ENCODE peak calls at places on chromosomes 6 and 20, in seven cellular contexts. One of them, this sample, is unnamed.
A peak's percentile ranks its signal among the peaks of the same experiment; 100 is the strongest.

GRCh38 chr20:1900321-1900791 is 5.1 kb downstream of the SIRPA start:
- DNase-seq in MM.1S: peak; percentile 48
- DNase-seq in neural progenitor cell: peak; percentile 84
- DNase-seq in transverse colon: peak; percentile 33
- DNase-seq in left ventricle myocardium inferior: peak; percentile 30
- DNase-seq in cardiac fibroblast: peak; percentile 84
- DNase-seq in coronary artery: no peak
- DNase-seq in this sample: no peak

GRCh38 chr6:62283828-62284411 is 2.1 kb downstream of the KHDRBS2 start:
- DNase-seq in cardiac fibroblast: peak; percentile 22
- DNase-seq in left ventricle myocardium inferior: no peak
- DNase-seq in coronary artery: no peak
- DNase-seq in MM.1S: peak; percentile 36
- DNase-seq in neural progenitor cell: peak; percentile 50
- DNase-seq in transverse colon: no peak
- DNase-seq in this sample: no peak

GRCh38 chr20:63826753-63827152 is 4.3 kb downstream of the ZBTB46 start:
- DNase-seq in neural progenitor cell: no peak
- DNase-seq in coronary artery: no peak
- DNase-seq in MM.1S: no peak
- DNase-seq in left ventricle myocardium inferior: no peak
- DNase-seq in transverse colon: no peak
- DNase-seq in cardiac fibroblast: no peak
- DNase-seq in this sample: no peak

GRCh38 chr6:8047466-8048292 is 16.5 kb downstream of the BLOC1S5 start:
- DNase-seq in MM.1S: no peak
- DNase-seq in coronary artery: no peak
- DNase-seq in left ventricle myocardium inferior: no peak
- DNase-seq in neural progenitor cell: peak; percentile 46
- DNase-seq in transverse colon: no peak
- DNase-seq in cardiac fibroblast: peak; percentile 49
- DNase-seq in this sample: no peak

GRCh38 chr20:10427060-10427692 is 6.8 kb downstream of the MKKS start:
- DNase-seq in coronary artery: no peak
- DNase-seq in MM.1S: peak; percentile 57
- DNase-seq in cardiac fibroblast: peak; percentile 84
- DNase-seq in left ventricle myocardium inferior: peak; percentile 49
- DNase-seq in transverse colon: peak; percentile 41
- DNase-seq in neural progenitor cell: peak; percentile 61
- DNase-seq in this sample: no peak

GRCh38 chr6:44339763-44340625 is 2.5 kb upstream of the SPATS1 start:
- DNase-seq in MM.1S: no peak
- DNase-seq in transverse colon: no peak
- DNase-seq in cardiac fibroblast: no peak
- DNase-seq in neural progenitor cell: no peak
- DNase-seq in left ventricle myocardium inferior: no peak
- DNase-seq in coronary artery: no peak
- DNase-seq in this sample: no peak

GRCh38 chr20:1887321-1887720 is 7.9 kb upstream of the SIRPA start:
- DNase-seq in coronary artery: no peak
- DNase-seq in MM.1S: no peak
- DNase-seq in cardiac fibroblast: no peak
- DNase-seq in neural progenitor cell: no peak
- DNase-seq in left ventricle myocardium inferior: no peak
- DNase-seq in transverse colon: no peak
- DNase-seq in this sample: no peak

GRCh38 chr20:41001497-41001896 is 27.1 kb upstream of the TOP1 start:
- DNase-seq in coronary artery: no peak
- DNase-seq in left ventricle myocardium inferior: no peak
- DNase-seq in neural progenitor cell: no peak
- DNase-seq in MM.1S: no peak
- DNase-seq in cardiac fibroblast: peak; percentile 38
- DNase-seq in transverse colon: no peak
- DNase-seq in this sample: no peak

GRCh38 chr6:82086944-82087343 is 160.6 kb downstream of the IBTK start:
- DNase-seq in MM.1S: no peak
- DNase-seq in left ventricle myocardium inferior: no peak
- DNase-seq in cardiac fibroblast: no peak
- DNase-seq in transverse colon: no peak
- DNase-seq in neural progenitor cell: no peak
- DNase-seq in coronary artery: no peak
- DNase-seq in this sample: no peak

GRCh38 chr6:3808759-3809514 is 40.2 kb upstream of the FAM50B start:
- DNase-seq in MM.1S: no peak
- DNase-seq in neural progenitor cell: no peak
- DNase-seq in transverse colon: peak; percentile 22
- DNase-seq in cardiac fibroblast: peak; percentile 89
- DNase-seq in coronary artery: peak; percentile 88
- DNase-seq in left ventricle myocardium inferior: peak; percentile 44
- DNase-seq in this sample: no peak

GRCh38 chr6:33161354-33162320 is 30.6 kb downstream of the COL11A2 start:
- DNase-seq in cardiac fibroblast: peak; percentile 66
- DNase-seq in left ventricle myocardium inferior: peak; percentile 85
- DNase-seq in transverse colon: peak; percentile 85
- DNase-seq in MM.1S: peak; percentile 65
- DNase-seq in coronary artery: peak; percentile 88
- DNase-seq in neural progenitor cell: peak; percentile 80
- DNase-seq in this sample: peak; percentile 79

GRCh38 chr6:140985679-140986275 is 1146.9 kb upstream of the GJE1 start:
- DNase-seq in transverse colon: no peak
- DNase-seq in neural progenitor cell: no peak
- DNase-seq in coronary artery: no peak
- DNase-seq in left ventricle myocardium inferior: no peak
- DNase-seq in cardiac fibroblast: peak; percentile 7
- DNase-seq in MM.1S: no peak
- DNase-seq in this sample: no peak

GRCh38 chr6:141199074-141199473 is 933.7 kb upstream of the GJE1 start:
- DNase-seq in MM.1S: peak; percentile 14
- DNase-seq in left ventricle myocardium inferior: no peak
- DNase-seq in coronary artery: no peak
- DNase-seq in cardiac fibroblast: peak; percentile 32
- DNase-seq in neural progenitor cell: peak; percentile 7
- DNase-seq in transverse colon: no peak
- DNase-seq in this sample: no peak

GRCh38 chr6:30556714-30556963 is 350 bp upstream of the GNL1 start:
- DNase-seq in cardiac fibroblast: no peak
- DNase-seq in transverse colon: peak; percentile 91
- DNase-seq in left ventricle myocardium inferior: peak; percentile 88
- DNase-seq in MM.1S: peak; percentile 96
- DNase-seq in neural progenitor cell: peak; percentile 95
- DNase-seq in coronary artery: peak; percentile 93
- DNase-seq in this sample: no peak

GRCh38 chr20:36820073-36820472 is 46.5 kb upstream of the DSN1 start:
- DNase-seq in coronary artery: no peak
- DNase-seq in MM.1S: no peak
- DNase-seq in cardiac fibroblast: no peak
- DNase-seq in left ventricle myocardium inferior: no peak
- DNase-seq in neural progenitor cell: no peak
- DNase-seq in transverse colon: no peak
- DNase-seq in this sample: no peak

GRCh38 chr20:11919046-11919445 is 1.4 kb downstream of the BTBD3 start:
- DNase-seq in cardiac fibroblast: peak; percentile 51
- DNase-seq in coronary artery: no peak
- DNase-seq in transverse colon: no peak
- DNase-seq in MM.1S: peak; percentile 83
- DNase-seq in left ventricle myocardium inferior: peak; percentile 38
- DNase-seq in neural progenitor cell: peak; percentile 8
- DNase-seq in this sample: no peak

GRCh38 chr20:63876489-63877036 is 11.5 kb downstream of the TPD52L2 start:
- DNase-seq in left ventricle myocardium inferior: no peak
- DNase-seq in transverse colon: no peak
- DNase-seq in cardiac fibroblast: no peak
- DNase-seq in neural progenitor cell: no peak
- DNase-seq in MM.1S: no peak
- DNase-seq in coronary artery: no peak
- DNase-seq in this sample: no peak

GRCh38 chr20:52926505-52926904 is 45.7 kb upstream of the TSHZ2 start:
- DNase-seq in neural progenitor cell: no peak
- DNase-seq in left ventricle myocardium inferior: no peak
- DNase-seq in transverse colon: no peak
- DNase-seq in cardiac fibroblast: no peak
- DNase-seq in coronary artery: no peak
- DNase-seq in MM.1S: no peak
- DNase-seq in this sample: no peak

GRCh38 chr20:62761759-62762131 is 34.5 kb upstream of the MRGBP start:
- DNase-seq in MM.1S: no peak
- DNase-seq in neural progenitor cell: no peak
- DNase-seq in left ventricle myocardium inferior: no peak
- DNase-seq in cardiac fibroblast: no peak
- DNase-seq in transverse colon: no peak
- DNase-seq in coronary artery: no peak
- DNase-seq in this sample: no peak

GRCh38 chr6:4185846-4186245 is 50.5 kb upstream of the ECI2 start:
- DNase-seq in MM.1S: no peak
- DNase-seq in cardiac fibroblast: no peak
- DNase-seq in neural progenitor cell: no peak
- DNase-seq in coronary artery: no peak
- DNase-seq in left ventricle myocardium inferior: no peak
- DNase-seq in transverse colon: no peak
- DNase-seq in this sample: no peak

GRCh38 chr6:39402239-39402751 is 79.8 kb upstream of the KCNK16 start:
- DNase-seq in transverse colon: no peak
- DNase-seq in left ventricle myocardium inferior: no peak
- DNase-seq in neural progenitor cell: no peak
- DNase-seq in MM.1S: no peak
- DNase-seq in cardiac fibroblast: no peak
- DNase-seq in coronary artery: no peak
- DNase-seq in this sample: no peak

GRCh38 chr6:27608916-27609883 is 136.3 kb upstream of the ZNF184 start:
- DNase-seq in transverse colon: no peak
- DNase-seq in left ventricle myocardium inferior: no peak
- DNase-seq in MM.1S: peak; percentile 59
- DNase-seq in cardiac fibroblast: peak; percentile 81
- DNase-seq in coronary artery: no peak
- DNase-seq in neural progenitor cell: peak; percentile 78
- DNase-seq in this sample: no peak

GRCh38 chr6:93823489-93823888 is 404.1 kb upstream of the EPHA7 start:
- DNase-seq in coronary artery: no peak
- DNase-seq in cardiac fibroblast: no peak
- DNase-seq in MM.1S: no peak
- DNase-seq in transverse colon: no peak
- DNase-seq in neural progenitor cell: no peak
- DNase-seq in left ventricle myocardium inferior: no peak
- DNase-seq in this sample: no peak

GRCh38 chr20:20593447-20594170 is 118.8 kb downstream of the RALGAPA2 start:
- DNase-seq in left ventricle myocardium inferior: no peak
- DNase-seq in cardiac fibroblast: peak; percentile 56
- DNase-seq in transverse colon: no peak
- DNase-seq in MM.1S: peak; percentile 62
- DNase-seq in coronary artery: no peak
- DNase-seq in neural progenitor cell: peak; percentile 87
- DNase-seq in this sample: peak; percentile 13
- TF ChIP-seq CTCF in left ventricle myocardium inferior: peak; percentile 43
- TF ChIP-seq CTCF in cardiac fibroblast: peak; percentile 61
- TF ChIP-seq CTCF in transverse colon: no peak
- TF ChIP-seq CTCF in MM.1S: peak; percentile 68
- TF ChIP-seq CTCF in coronary artery: no peak
- TF ChIP-seq CTCF in neural progenitor cell: peak; percentile 70
- TF ChIP-seq CTCF in this sample: peak; percentile 52

DNA sequence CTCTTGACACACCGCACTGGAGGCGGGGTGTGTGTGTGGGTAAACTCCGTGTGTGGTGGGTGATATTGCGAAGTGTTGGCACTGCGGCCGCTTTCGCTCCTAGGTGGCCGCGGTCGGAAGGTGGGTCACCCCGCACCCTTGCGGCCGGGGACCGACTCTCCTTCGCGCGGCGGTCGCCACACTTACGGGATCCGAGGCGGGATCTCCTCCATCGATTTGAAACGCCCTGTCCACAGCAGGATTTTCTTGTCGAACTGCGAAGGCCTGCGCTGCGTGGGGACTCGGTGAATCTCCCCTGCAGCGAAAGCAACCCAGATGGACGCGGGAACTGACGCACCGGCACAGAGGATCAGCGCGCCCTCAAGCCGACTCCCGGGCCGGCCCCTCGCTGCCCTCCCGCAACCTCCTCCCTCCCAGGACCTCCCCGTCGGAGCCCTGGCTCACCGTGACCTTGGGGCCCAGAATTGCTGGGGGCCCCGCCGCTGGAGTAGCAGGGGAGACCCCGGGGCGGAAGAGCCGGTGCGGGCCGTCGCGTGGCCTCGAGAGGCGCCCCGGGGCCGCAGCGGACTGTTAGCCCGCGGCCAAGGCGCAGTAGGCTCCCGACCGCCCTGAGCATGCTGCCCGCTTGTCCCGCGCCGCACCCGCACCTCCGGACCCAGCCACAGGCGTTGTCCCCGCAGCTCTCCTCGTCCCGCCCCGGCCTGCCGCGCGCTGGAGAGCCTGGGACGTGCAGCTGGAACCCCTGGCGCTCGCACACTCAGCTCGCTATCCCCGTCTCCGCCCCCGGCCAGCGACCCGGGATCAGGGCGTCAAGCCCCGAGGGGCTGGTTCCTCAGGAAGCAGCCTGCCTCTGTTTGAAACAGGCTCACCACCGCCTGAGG is at the start of gene FAM162B:
- DNase-seq in MM.1S: no peak
- DNase-seq in left ventricle myocardium inferior: peak; percentile 81
- DNase-seq in transverse colon: peak; percentile 8
- DNase-seq in neural progenitor cell: peak; percentile 73
- DNase-seq in coronary artery: no peak
- DNase-seq in cardiac fibroblast: peak; percentile 16
- DNase-seq in this sample: peak; percentile 9
- H3K4me3 ChIP-seq in MM.1S: no peak within 1 kb of the TSS
- H3K4me3 ChIP-seq in left ventricle myocardium inferior: peak within 1 kb of the TSS; percentile 72
- H3K4me3 ChIP-seq in transverse colon: peak within 1 kb of the TSS; percentile 22
- H3K4me3 ChIP-seq in neural progenitor cell: peak within 1 kb of the TSS; percentile 48
- H3K4me3 ChIP-seq in coronary artery: peak within 1 kb of the TSS; percentile 73
- H3K4me3 ChIP-seq in cardiac fibroblast: peak within 1 kb of the TSS; percentile 69
- H3K4me3 ChIP-seq in this sample: no peak within 1 kb of the TSS

GRCh38 chr6:85118233-85118632 is 331.6 kb upstream of the NT5E start:
- DNase-seq in cardiac fibroblast: no peak
- DNase-seq in neural progenitor cell: no peak
- DNase-seq in MM.1S: no peak
- DNase-seq in transverse colon: no peak
- DNase-seq in coronary artery: no peak
- DNase-seq in left ventricle myocardium inferior: no peak
- DNase-seq in this sample: no peak
- TF ChIP-seq CTCF in cardiac fibroblast: no peak
- TF ChIP-seq CTCF in neural progenitor cell: peak; percentile 58
- TF ChIP-seq CTCF in MM.1S: peak; percentile 12
- TF ChIP-seq CTCF in transverse colon: no peak
- TF ChIP-seq CTCF in coronary artery: no peak
- TF ChIP-seq CTCF in left ventricle myocardium inferior: no peak
- TF ChIP-seq CTCF in this sample: peak; percentile 29

DNA sequence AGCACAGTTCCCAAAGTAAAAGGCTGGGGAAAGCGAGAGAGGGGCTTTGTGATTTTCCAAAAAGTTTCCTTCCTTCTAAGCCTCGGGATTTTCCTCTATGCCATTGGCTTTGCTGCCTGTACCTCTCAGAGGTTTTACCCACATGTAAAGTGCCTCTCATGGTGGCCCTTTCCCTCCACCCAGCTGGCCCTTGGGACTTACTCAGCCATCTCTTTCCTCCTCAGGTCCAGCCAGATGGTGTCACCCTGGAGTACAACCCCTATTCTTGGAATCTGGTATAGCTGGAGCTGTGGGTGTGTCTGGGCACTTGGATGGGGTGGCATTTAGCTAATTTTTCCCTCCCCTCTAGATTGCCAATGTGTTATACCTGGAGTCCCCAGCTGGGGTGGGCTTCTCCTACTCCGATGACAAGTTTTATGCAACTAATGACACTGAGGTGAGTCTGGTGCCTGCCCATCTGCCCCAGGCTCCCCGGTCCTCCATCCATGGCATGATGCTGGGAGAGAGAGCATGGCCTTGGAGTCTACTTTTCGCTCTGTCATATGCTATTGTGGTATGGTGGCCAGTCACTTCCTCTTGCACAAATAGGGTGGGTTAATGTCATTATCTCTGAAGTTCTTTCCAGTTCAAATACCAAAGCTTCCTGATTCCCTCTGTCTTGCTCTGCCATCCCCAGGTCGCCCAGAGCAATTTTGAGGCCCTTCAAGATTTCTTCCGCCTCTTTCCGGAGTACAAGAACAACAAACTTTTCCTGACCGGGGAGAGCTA is 1.1 kb downstream of the CTSA start:
- DNase-seq in neural progenitor cell: peak; percentile 24
- DNase-seq in transverse colon: peak; percentile 40
- DNase-seq in MM.1S: no peak
- DNase-seq in coronary artery: no peak
- DNase-seq in cardiac fibroblast: peak; percentile 49
- DNase-seq in left ventricle myocardium inferior: no peak
- DNase-seq in this sample: no peak
- H3K4me3 ChIP-seq in neural progenitor cell: peak overlapping the region; percentile 88
- H3K4me3 ChIP-seq in transverse colon: peak overlapping the region; percentile 75
- H3K4me3 ChIP-seq in MM.1S: peak overlapping the region; percentile 80
- H3K4me3 ChIP-seq in coronary artery: peak overlapping the region; percentile 95
- H3K4me3 ChIP-seq in cardiac fibroblast: peak overlapping the region; percentile 79
- H3K4me3 ChIP-seq in left ventricle myocardium inferior: peak overlapping the region; percentile 83
- H3K4me3 ChIP-seq in this sample: peak overlapping the region; percentile 80

This sample was measured in GM06990.